ENCODE peak calls at places on chromosomes 12 and 14, in eight cellular contexts. L is fibroblast of mammary gland, D is mucosa of descending colon, H is GM12865, I is heart left ventricle, P is BE2C, J is Peyer's patch, B is OCI-LY7. A is an unnamed sample.

GRCh38 chr12:122116707-122117535 is 38.4 kb downstream of the MLXIP start:
- DNase-seq in L (no peak), D (peak), H (no peak), I (no peak), P (no peak), J (no peak), B (no peak), A (no peak)

GRCh38 chr14:93281937-93282336 is 50.9 kb downstream of the BTBD7 start:
- DNase-seq in L (no peak), D (no peak), H (no peak), I (no peak), P (no peak), J (no peak), B (no peak), A (no peak)

GRCh38 chr12:120710805-120711296 is 593 bp downstream of the UNC119B start:
- DNase-seq in L (no peak), D (no peak), H (peak), I (no peak), P (peak), J (peak), B (peak), A (peak)

GRCh38 chr12:100128509-100128908 is 14.2 kb downstream of the BLTP3B start:
- DNase-seq in L (peak), D (no peak), H (no peak), I (no peak), P (peak), J (no peak), B (no peak), A (no peak)

GRCh38 chr14:105069887-105070759 is 4.9 kb upstream of the GPR132 start:
- DNase-seq in L (peak), D (peak), H (peak), I (peak), P (no peak), J (peak), B (no peak), A (no peak)

GRCh38 chr12:57620936-57621496 is 9.8 kb downstream of the ARHGEF25 start:
- DNase-seq in L (no peak), D (no peak), H (no peak), I (no peak), P (no peak), J (no peak), B (no peak), A (no peak)

GRCh38 chr12:47071241-47071852 is 8.1 kb upstream of the PCED1B start:
- DNase-seq in L (no peak), D (no peak), H (no peak), I (no peak), P (no peak), J (no peak), B (peak), A (peak)

GRCh38 chr12:132186857-132187620 is 42.8 kb downstream of the NOC4L start:
- DNase-seq in L (no peak), D (no peak), H (no peak), I (no peak), P (no peak), J (no peak), B (peak), A (no peak)

GRCh38 chr14:77059276-77059934 is 30.9 kb upstream of the IRF2BPL start:
- DNase-seq in L (peak), D (no peak), H (peak), I (no peak), P (peak), J (no peak), B (no peak), A (no peak)

GRCh38 chr14:52422650-52423356 is 108.7 kb downstream of the PTGER2 start:
- DNase-seq in L (peak), D (no peak), H (no peak), I (no peak), P (peak), J (no peak), B (no peak), A (no peak)

GRCh38 chr12:7650091-7650490 is 15.6 kb downstream of the APOBEC1 start:
- DNase-seq in L (no peak), D (no peak), H (no peak), I (no peak), P (no peak), J (no peak), B (no peak), A (no peak)

GRCh38 chr14:99995700-99996356 is 69.4 kb upstream of the EVL start:
- DNase-seq in L (peak), D (peak), H (peak), I (peak), P (peak), J (peak), B (peak), A (peak)

GRCh38 chr14:74569387-74569786 is 42.6 kb downstream of the LTBP2 start:
- DNase-seq in L (no peak), D (no peak), H (no peak), I (no peak), P (no peak), J (no peak), B (no peak), A (no peak)

GRCh38 chr14:24368562-24369252 is 723 bp downstream of the NFATC4 start:
- DNase-seq in L (peak), D (peak), H (no peak), I (peak), P (peak), J (peak), B (peak), A (no peak)

GRCh38 chr12:43806737-43807072 is 588 bp upstream of the TWF1 start:
- DNase-seq in L (peak), D (no peak), H (peak), I (no peak), P (no peak), J (no peak), B (peak), A (no peak)

GRCh38 chr12:13179159-13180074 is 17.1 kb upstream of the EMP1 start:
- DNase-seq in L (peak), D (peak), H (peak), I (no peak), P (peak), J (peak), B (no peak), A (no peak)

DNA sequence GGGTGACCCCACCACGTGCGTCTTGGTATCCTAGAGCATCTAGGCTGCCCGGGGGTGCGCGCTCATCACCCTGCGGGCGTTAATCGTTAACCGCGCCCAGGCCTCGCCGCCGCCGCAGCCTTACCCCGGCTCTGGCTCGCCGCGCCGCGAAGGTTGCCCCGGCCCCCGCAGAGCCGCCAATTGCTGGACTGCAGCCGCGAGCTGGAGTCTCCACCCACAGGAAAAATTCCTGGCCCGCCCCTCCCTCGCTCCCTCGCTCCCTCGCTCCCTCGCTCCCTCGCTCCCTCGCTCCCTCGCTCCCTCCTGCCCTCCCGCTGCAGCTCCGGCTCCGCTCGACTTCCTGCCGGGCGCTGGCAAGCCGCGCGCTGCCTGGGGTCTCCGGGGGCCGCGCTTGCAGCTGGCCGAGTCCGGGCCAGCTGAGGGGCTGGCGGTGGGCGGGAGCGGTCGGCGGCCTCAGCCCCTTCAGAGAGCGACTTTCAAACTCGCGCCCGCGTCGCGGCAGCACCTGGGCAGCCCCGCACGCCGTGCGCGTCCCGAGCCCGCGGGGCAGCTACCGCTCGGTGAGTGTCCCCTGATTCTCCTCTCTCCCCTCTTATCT is at the start of gene PLEKHG3:
- DNase-seq in L (peak), D (peak), H (no peak), I (peak), P (peak), J (peak), B (no peak), A (peak)
- H3K4me3 ChIP-seq in L (peak), D (peak), H (no peak), I (peak), P (peak), J (peak), B (no peak), A (peak)

GRCh38 chr14:91891081-91891480 is 23.7 kb upstream of the TC2N start:
- DNase-seq in L (no peak), D (no peak), H (no peak), I (no peak), P (no peak), J (no peak), B (no peak), A (no peak)

GRCh38 chr14:91891721-91892220 is 24.4 kb upstream of the TC2N start:
- DNase-seq in L (peak), D (no peak), H (no peak), I (no peak), P (no peak), J (no peak), B (no peak), A (no peak)

GRCh38 chr14:91893659-91894058 is 26.3 kb upstream of the TC2N start:
- DNase-seq in L (peak), D (no peak), H (no peak), I (no peak), P (no peak), J (no peak), B (no peak), A (no peak)

GRCh38 chr14:91890291-91890749 is 23.0 kb upstream of the TC2N start:
- DNase-seq in L (no peak), D (no peak), H (no peak), I (peak), P (no peak), J (no peak), B (no peak), A (no peak)

GRCh38 chr14:91892918-91893527 is 25.7 kb upstream of the TC2N start:
- DNase-seq in L (no peak), D (peak), H (peak), I (no peak), P (peak), J (no peak), B (peak), A (no peak)
- H3K4me3 ChIP-seq in L (no peak), D (no peak), H (no peak), I (no peak), P (no peak), J (no peak), B (no peak), A (no peak)

GRCh38 chr14:29240046-29240445 is 473.5 kb downstream of the FOXG1 start:
- DNase-seq in L (peak), D (no peak), H (no peak), I (no peak), P (no peak), J (no peak), B (no peak), A (no peak)

GRCh38 chr14:29233188-29233587 is 466.6 kb downstream of the FOXG1 start:
- DNase-seq in L (no peak), D (no peak), H (no peak), I (no peak), P (no peak), J (no peak), B (no peak), A (no peak)

GRCh38 chr14:29236848-29237247 is 470.3 kb downstream of the FOXG1 start:
- DNase-seq in L (peak), D (no peak), H (no peak), I (no peak), P (no peak), J (no peak), B (no peak), A (no peak)

GRCh38 chr14:29235991-29236390 is 469.4 kb downstream of the FOXG1 start:
- DNase-seq in L (peak), D (no peak), H (no peak), I (no peak), P (no peak), J (no peak), B (no peak), A (no peak)

GRCh38 chr14:29236401-29236800 is 469.8 kb downstream of the FOXG1 start:
- DNase-seq in L (no peak), D (no peak), H (no peak), I (no peak), P (no peak), J (no peak), B (no peak), A (no peak)
- H3K4me3 ChIP-seq in L (peak), D (no peak), H (no peak), I (no peak), P (no peak), J (no peak), B (no peak), A (no peak)

GRCh38 chr12:2307550-2307949 is 254.8 kb downstream of the CACNA1C start:
- DNase-seq in L (no peak), D (no peak), H (no peak), I (no peak), P (no peak), J (no peak), B (no peak), A (no peak)

GRCh38 chr12:2312156-2312555 is 259.4 kb downstream of the CACNA1C start:
- DNase-seq in L (no peak), D (no peak), H (no peak), I (no peak), P (no peak), J (no peak), B (no peak), A (no peak)

GRCh38 chr12:2314492-2314891 is 261.7 kb downstream of the CACNA1C start:
- DNase-seq in L (no peak), D (no peak), H (no peak), I (no peak), P (no peak), J (no peak), B (no peak), A (no peak)

GRCh38 chr12:2309647-2310046 is 256.9 kb downstream of the CACNA1C start:
- DNase-seq in L (no peak), D (no peak), H (no peak), I (no peak), P (no peak), J (no peak), B (no peak), A (no peak)

DNA sequence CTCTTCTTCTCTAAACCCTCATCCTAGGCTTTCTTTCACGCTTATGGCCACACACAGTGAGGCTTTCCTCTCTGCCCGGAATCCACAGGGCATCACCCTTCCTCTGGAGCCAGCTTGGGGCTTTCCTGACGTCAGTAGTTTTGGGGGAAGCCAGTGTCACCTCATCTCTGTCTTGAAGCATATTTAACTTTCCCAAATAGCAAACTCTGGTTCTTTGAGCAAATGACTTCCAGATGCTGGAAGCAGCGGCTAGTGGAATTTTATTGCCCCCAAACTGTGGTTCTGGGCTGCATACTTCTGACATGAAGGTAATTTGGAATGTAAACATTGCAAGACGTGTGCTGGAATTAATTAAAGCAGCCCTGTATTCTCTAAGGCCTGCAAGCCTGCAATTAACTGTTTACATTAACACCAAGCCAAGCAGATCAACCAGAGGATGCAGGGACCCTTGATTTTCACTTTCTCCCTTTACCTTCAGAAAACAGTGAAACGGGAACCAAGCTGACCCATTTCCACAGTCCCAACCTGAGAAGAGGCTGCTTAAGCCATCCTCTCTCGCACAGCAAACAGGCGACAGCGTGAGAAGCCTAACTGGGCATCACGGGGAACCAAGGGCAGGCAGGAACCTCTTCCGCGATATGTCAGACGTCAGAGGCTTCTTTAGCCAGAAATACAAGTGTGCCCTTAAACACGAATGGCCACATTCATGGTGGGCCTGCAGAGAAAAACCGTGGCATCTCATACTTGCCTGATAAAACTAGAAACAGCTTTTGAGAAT is 258.4 kb downstream of the CACNA1C start:
- DNase-seq in L (peak), D (no peak), H (no peak), I (no peak), P (no peak), J (no peak), B (no peak), A (no peak)
- H3K4me3 ChIP-seq in L (no peak), D (no peak), H (no peak), I (no peak), P (no peak), J (no peak), B (no peak), A (no peak)

GRCh38 chr12:84786622-84787021 is 126.0 kb downstream of the SLC6A15 start:
- DNase-seq in L (no peak), D (no peak), H (no peak), I (no peak), P (no peak), J (no peak), B (no peak), A (no peak)
- H3K4me3 ChIP-seq in L (no peak), D (no peak), H (no peak), I (no peak), P (no peak), J (no peak), B (no peak), A (no peak)